ENCODE peak calls at places on chromosomes 16 and 17, in five cellular contexts. W, R, O, H and A are unnamed samples.
A peak's percentile ranks its signal among the peaks of the same experiment; 100 is the strongest.

GRCh38 chr17:42131971-42132370 is 9.4 kb downstream of the HSPB9 start:
- DNase-seq in O (no peak), H (no peak), W (no peak), R (no peak), A (no peak)

GRCh38 chr16:66116163-66116792 is 250.2 kb upstream of the CDH5 start:
- DNase-seq in O (no peak), W (no peak), R (no peak), H (no peak), A (no peak)

GRCh38 chr16:84526794-84527485 is 22.5 kb upstream of the MEAK7 start:
- DNase-seq in H (no peak), W (no peak), O (no peak), R (no peak), A (no peak)

GRCh38 chr16:30691907-30692306 is 7.1 kb upstream of the SRCAP start:
- DNase-seq in O (no peak), W (no peak), R (no peak), H (no peak), A (no peak)

GRCh38 chr16:28534542-28535373 is 4.0 kb downstream of the NUPR1 start:
- DNase-seq in H (peak; percentile 73), R (peak; percentile 37), O (peak; percentile 91), W (no peak), A (no peak)

GRCh38 chr16:56989988-56990387 is 631 bp downstream of the NLRC5 start:
- DNase-seq in W (no peak), H (peak; percentile 40), R (no peak), O (no peak), A (no peak)

GRCh38 chr17:17994271-17994670 is 21.6 kb downstream of the DRC3 start:
- DNase-seq in H (no peak), O (no peak), W (peak; percentile 25), R (no peak), A (no peak)

GRCh38 chr17:2171725-2172446 is 117.0 kb downstream of the HIC1 start:
- DNase-seq in H (peak; percentile 65), R (peak; percentile 36), W (no peak), O (no peak), A (peak; percentile 84)

GRCh38 chr16:10876799-10877341 is at the start of gene CIITA:
- DNase-seq in R (peak; percentile 72), O (peak; percentile 86), W (no peak), H (peak; percentile 94), A (no peak)

GRCh38 chr17:78764871-78765270 is 17.2 kb downstream of the CYTH1 start:
- DNase-seq in W (no peak), H (no peak), R (no peak), O (no peak), A (no peak)

GRCh38 chr16:78045865-78046581 is 23.7 kb downstream of the CLEC3A start:
- DNase-seq in R (no peak), O (peak; percentile 61), H (no peak), W (peak; percentile 33), A (peak; percentile 28)

GRCh38 chr17:29148257-29148789 is 31.9 kb downstream of the MYO18A start:
- DNase-seq in W (no peak), H (no peak), R (no peak), O (no peak), A (no peak)

GRCh38 chr17:65485388-65486299 is 75.8 kb downstream of the AXIN2 start:
- DNase-seq in R (peak; percentile 69), H (no peak), W (no peak), O (no peak), A (no peak)

GRCh38 chr16:29676989-29677388 is 2.0 kb upstream of the QPRT start:
- DNase-seq in H (no peak), W (no peak), O (no peak), R (no peak), A (no peak)

GRCh38 chr16:56419740-56420548 is 5.4 kb downstream of the AMFR start:
- DNase-seq in O (no peak), R (no peak), H (no peak), W (no peak), A (no peak)

GRCh38 chr17:20092973-20093626 is 83.9 kb downstream of the SPECC1 start:
- DNase-seq in O (no peak), W (no peak), H (no peak), R (no peak), A (no peak)

GRCh38 chr16:83117810-83118209 is 491.0 kb downstream of the CDH13 start:
- DNase-seq in O (no peak), H (no peak), R (no peak), W (no peak), A (no peak)

GRCh38 chr16:54194008-54194731 is 92.4 kb downstream of the IRX3 start:
- DNase-seq in W (no peak), R (no peak), H (no peak), O (peak; percentile 88), A (no peak)

GRCh38 chr17:60901806-60902205 is 224.2 kb downstream of the BCAS3 start:
- DNase-seq in W (no peak), H (no peak), R (no peak), O (no peak), A (no peak)

GRCh38 chr17:8482546-8482945 is 46.9 kb downstream of the NDEL1 start:
- DNase-seq in H (peak; percentile 35), W (no peak), O (no peak), R (no peak), A (no peak)

GRCh38 chr17:66474810-66475497 is 172.5 kb downstream of the PRKCA start:
- DNase-seq in R (no peak), W (no peak), O (no peak), H (no peak), A (no peak)

GRCh38 chr16:57422026-57422944 is 17.7 kb downstream of the CCL17 start:
- DNase-seq in W (no peak), H (peak; percentile 62), R (no peak), O (no peak), A (peak; percentile 70)

GRCh38 chr17:73760186-73760758 is 116.0 kb upstream of the SDK2 start:
- DNase-seq in O (no peak), W (no peak), R (no peak), H (no peak), A (no peak)

GRCh38 chr17:40092581-40092980 is 7.8 kb downstream of the NR1D1 start:
- DNase-seq in O (no peak), H (no peak), R (no peak), W (no peak), A (no peak)

GRCh38 chr17:79027274-79027924 is 3.4 kb downstream of the C1QTNF1 start:
- DNase-seq in W (no peak), H (peak; percentile 46), R (no peak), O (peak; percentile 66), A (peak; percentile 62)

GRCh38 chr16:11168386-11169065 is 87.5 kb downstream of the SOCS1 start:
- DNase-seq in R (no peak), H (no peak), O (no peak), W (no peak), A (no peak)

GRCh38 chr16:19027416-19027815 is 40.0 kb upstream of the COQ7 start:
- DNase-seq in H (peak; percentile 37), O (no peak), W (no peak), R (no peak), A (no peak)

GRCh38 chr17:40326014-40326831 is 17.2 kb downstream of the RARA start:
- DNase-seq in O (no peak), R (no peak), W (no peak), H (no peak), A (no peak)

GRCh38 chr17:21523482-21524210 is 147.5 kb downstream of the KCNJ12 start:
- DNase-seq in O (no peak), W (no peak), R (no peak), H (no peak), A (no peak)

GRCh38 chr17:22123536-22124281 is 431.4 kb downstream of the KCNJ18 start:
- DNase-seq in O (no peak), W (no peak), H (no peak), R (no peak), A (no peak)

DNA sequence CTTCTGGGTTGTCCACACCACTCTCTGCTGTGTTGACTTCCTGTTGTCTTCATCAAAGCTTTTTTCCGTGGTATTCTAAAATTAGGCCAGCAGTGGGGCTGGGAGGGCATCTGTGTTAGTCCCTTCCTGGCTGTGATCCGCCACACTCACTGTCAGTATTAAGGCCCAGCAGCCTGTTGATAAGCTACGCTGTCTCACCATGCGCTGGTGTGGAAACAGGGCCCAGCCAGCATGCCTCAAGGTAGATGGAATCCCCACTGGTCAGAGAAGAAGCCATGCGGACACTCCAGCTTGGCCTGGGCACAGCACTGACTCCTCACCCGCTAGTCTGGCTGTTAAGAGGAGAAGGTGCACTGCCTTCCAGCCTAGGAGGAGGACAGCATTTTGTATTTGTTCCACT is 11.4 kb downstream of the CDR2L start:
- DNase-seq in R (no peak), W (no peak), O (no peak), H (no peak), A (no peak)
- H3K4me1 ChIP-seq in R (no peaks in the 10 kb centered on the region), W (no peaks in the 10 kb centered on the region), O (peaks cover 9% of the 10 kb centered on the region), H (no peaks in the 10 kb centered on the region), A (no peaks in the 10 kb centered on the region)

GRCh38 chr16:35713762-35714650 is 2254.6 kb downstream of the TP53TG3F start:
- DNase-seq in R (no peak), H (no peak), O (no peak), W (no peak), A (no peak)
- H3K9me3 ChIP-seq in R (peaks cover 31% of the 10 kb centered on the region), H (no peaks in the 10 kb centered on the region), O (peaks cover 30% of the 10 kb centered on the region), W (peaks cover 15% of the 10 kb centered on the region), A (no peaks in the 10 kb centered on the region)

GRCh38 chr16:4765511-4766474 is 1.2 kb downstream of the ZNF500 start:
- DNase-seq in O (no peak), R (no peak), W (no peak), H (no peak), A (no peak)
- H3K4me3 ChIP-seq in O (peak overlapping the region; percentile 92), R (peak overlapping the region; percentile 99), W (peak overlapping the region; percentile 84), H (peak overlapping the region; percentile 89), A (peak overlapping the region; percentile 96)

GRCh38 chr16:698911-699671 is 6.5 kb downstream of the FBXL16 start:
- DNase-seq in H (no peak), R (no peak), W (no peak), O (no peak), A (no peak)
- H3K4me1 ChIP-seq in H (peaks cover 18% of the 10 kb centered on the region), R (peaks cover 6% of the 10 kb centered on the region), W (no peaks in the 10 kb centered on the region), O (peaks cover 33% of the 10 kb centered on the region), A (no peaks in the 10 kb centered on the region)